ENCODE peak calls at places on chromosomes 3 and 15, in seven cellular contexts. One of them, this sample, is unnamed.

GRCh38 chr15:101162701-101163483 is 89.0 kb downstream of the CHSY1 start:
- DNase-seq in M059J: no peak
- DNase-seq in mesothelial cell of epicardium: peak; percentile 65
- DNase-seq in HEK293T: no peak
- DNase-seq in HL-60: no peak
- DNase-seq in A549: no peak
- DNase-seq in H1: no peak
- DNase-seq in this sample: no peak

GRCh38 chr3:55483196-55484095 is 3.7 kb downstream of the WNT5A start:
- DNase-seq in A549: no peak
- DNase-seq in HL-60: no peak
- DNase-seq in mesothelial cell of epicardium: no peak
- DNase-seq in M059J: no peak
- DNase-seq in HEK293T: no peak
- DNase-seq in H1: peak; percentile 65
- DNase-seq in this sample: no peak

GRCh38 chr3:192237992-192238608 is 489.2 kb downstream of the FGF12 start:
- DNase-seq in HEK293T: no peak
- DNase-seq in M059J: no peak
- DNase-seq in H1: peak; percentile 60
- DNase-seq in A549: no peak
- DNase-seq in mesothelial cell of epicardium: no peak
- DNase-seq in HL-60: no peak
- DNase-seq in this sample: no peak

GRCh38 chr3:23071758-23072157 is 131.4 kb upstream of the UBE2E2 start:
- DNase-seq in M059J: no peak
- DNase-seq in H1: no peak
- DNase-seq in mesothelial cell of epicardium: no peak
- DNase-seq in HL-60: no peak
- DNase-seq in A549: no peak
- DNase-seq in HEK293T: no peak
- DNase-seq in this sample: no peak

GRCh38 chr15:42494998-42495360 is 455 bp upstream of the SNAP23 start:
- DNase-seq in mesothelial cell of epicardium: no peak
- DNase-seq in HL-60: no peak
- DNase-seq in HEK293T: no peak
- DNase-seq in M059J: peak; percentile 82
- DNase-seq in A549: peak; percentile 26
- DNase-seq in H1: no peak
- DNase-seq in this sample: peak; percentile 84

GRCh38 chr3:85508659-85509058 is 549.9 kb downstream of the CADM2 start:
- DNase-seq in H1: no peak
- DNase-seq in mesothelial cell of epicardium: no peak
- DNase-seq in HL-60: no peak
- DNase-seq in A549: no peak
- DNase-seq in M059J: no peak
- DNase-seq in HEK293T: no peak
- DNase-seq in this sample: no peak

GRCh38 chr3:63050548-63050947 is 175.3 kb upstream of the CADPS start:
- DNase-seq in A549: no peak
- DNase-seq in M059J: no peak
- DNase-seq in HEK293T: no peak
- DNase-seq in HL-60: no peak
- DNase-seq in mesothelial cell of epicardium: no peak
- DNase-seq in H1: no peak
- DNase-seq in this sample: peak; percentile 36

GRCh38 chr15:51793521-51793920 is 35.9 kb upstream of the TMOD3 start:
- DNase-seq in mesothelial cell of epicardium: no peak
- DNase-seq in H1: no peak
- DNase-seq in HL-60: no peak
- DNase-seq in M059J: peak; percentile 9
- DNase-seq in HEK293T: no peak
- DNase-seq in A549: no peak
- DNase-seq in this sample: peak; percentile 91

GRCh38 chr3:153137626-153138025 is 24.4 kb upstream of the RAP2B start:
- DNase-seq in mesothelial cell of epicardium: no peak
- DNase-seq in HL-60: peak; percentile 74
- DNase-seq in HEK293T: no peak
- DNase-seq in H1: no peak
- DNase-seq in A549: no peak
- DNase-seq in M059J: no peak
- DNase-seq in this sample: no peak

GRCh38 chr15:70286110-70286806 is 188.5 kb upstream of the TLE3 start:
- DNase-seq in HL-60: no peak
- DNase-seq in M059J: no peak
- DNase-seq in A549: no peak
- DNase-seq in H1: no peak
- DNase-seq in HEK293T: no peak
- DNase-seq in mesothelial cell of epicardium: no peak
- DNase-seq in this sample: no peak